ENCODE peak calls at places on chromosomes 4 and X, in eight cellular contexts. Y is breast epithelium, C is transverse colon, H is endothelial cell of umbilical vein, A is GM23338, Z is suprapubic skin, P is HepG2, R is HL-60. B is an unnamed sample.

GRCh38 chr4:112296949-112297483 is at the start of gene ALPK1:
- DNase-seq in Y (no peak), C (no peak), H (peak), A (no peak), Z (no peak), P (peak), R (peak), B (no peak)

GRCh38 chr4:125283702-125284279 is 31.0 kb upstream of the FAT4 start:
- DNase-seq in Y (no peak), C (no peak), H (peak), A (peak), Z (no peak), P (peak), R (no peak), B (no peak)

GRCh38 chr4:83905952-83906351 is 370.0 kb downstream of the GPAT3 start:
- DNase-seq in Y (no peak), C (no peak), H (no peak), A (peak), Z (no peak), P (peak), R (peak), B (no peak)

GRCh38 chrX:45771560-45772340 is 571.1 kb upstream of the DIPK2B start:
- DNase-seq in Y (no peak), C (peak), H (peak), A (no peak), Z (no peak), P (no peak), R (peak), B (peak)

GRCh38 chr4:177201614-177202013 is 108.1 kb upstream of the NEIL3 start:
- DNase-seq in Y (no peak), C (no peak), H (no peak), A (no peak), Z (no peak), P (no peak), R (no peak), B (no peak)

GRCh38 chr4:5816101-5816500 is 76.8 kb downstream of the CRMP1 start:
- DNase-seq in Y (no peak), C (no peak), H (no peak), A (no peak), Z (no peak), P (no peak), R (no peak), B (no peak)

GRCh38 chrX:41922694-41923171 is 621 bp downstream of the CASK start:
- DNase-seq in Y (no peak), C (peak), H (peak), A (peak), Z (peak), P (no peak), R (no peak), B (no peak)

GRCh38 chr4:174316546-174316945 is 32.8 kb downstream of the CEP44 start:
- DNase-seq in Y (no peak), C (no peak), H (no peak), A (no peak), Z (no peak), P (no peak), R (no peak), B (no peak)

GRCh38 chr4:81136161-81136910 is 78.7 kb downstream of the PRKG2 start:
- DNase-seq in Y (no peak), C (no peak), H (no peak), A (no peak), Z (no peak), P (no peak), R (no peak), B (no peak)

GRCh38 chr4:141576585-141577110 is 59.7 kb upstream of the IL15 start:
- DNase-seq in Y (no peak), C (no peak), H (no peak), A (no peak), Z (no peak), P (no peak), R (no peak), B (no peak)

GRCh38 chr4:632391-632790 is 7.0 kb downstream of the PDE6B start:
- DNase-seq in Y (no peak), C (no peak), H (no peak), A (no peak), Z (no peak), P (no peak), R (no peak), B (no peak)

GRCh38 chr4:74539043-74539790 is 94.3 kb downstream of the AREG start:
- DNase-seq in Y (no peak), C (no peak), H (peak), A (no peak), Z (no peak), P (peak), R (no peak), B (no peak)

GRCh38 chr4:186593587-186593973 is 38.2 kb upstream of the MTNR1A start:
- DNase-seq in Y (no peak), C (no peak), H (no peak), A (no peak), Z (no peak), P (no peak), R (no peak), B (no peak)

GRCh38 chr4:23782778-23783455 is 106.9 kb downstream of the PPARGC1A start:
- DNase-seq in Y (no peak), C (no peak), H (no peak), A (no peak), Z (no peak), P (no peak), R (no peak), B (no peak)

GRCh38 chrX:44828008-44828605 is 15.7 kb upstream of the DUSP21 start:
- DNase-seq in Y (no peak), C (no peak), H (peak), A (no peak), Z (no peak), P (no peak), R (no peak), B (no peak)

GRCh38 chr4:154277164-154277563 is 214.4 kb downstream of the DCHS2 start:
- DNase-seq in Y (no peak), C (no peak), H (no peak), A (peak), Z (no peak), P (no peak), R (no peak), B (no peak)

GRCh38 chrX:55480390-55481062 is 9.1 kb downstream of the USP51 start:
- DNase-seq in Y (no peak), C (no peak), H (no peak), A (no peak), Z (no peak), P (no peak), R (no peak), B (no peak)

GRCh38 chrX:115494133-115494532 is 66.8 kb upstream of the PLS3 start:
- DNase-seq in Y (no peak), C (no peak), H (peak), A (no peak), Z (no peak), P (peak), R (no peak), B (no peak)

GRCh38 chr4:123876122-123876521 is 479.5 kb downstream of the SPRY1 start:
- DNase-seq in Y (no peak), C (no peak), H (no peak), A (no peak), Z (no peak), P (no peak), R (no peak), B (no peak)

GRCh38 chr4:123876640-123877039 is 480.0 kb downstream of the SPRY1 start:
- DNase-seq in Y (no peak), C (no peak), H (no peak), A (no peak), Z (no peak), P (no peak), R (no peak), B (no peak)

GRCh38 chr4:123871351-123871750 is 474.8 kb downstream of the SPRY1 start:
- DNase-seq in Y (no peak), C (no peak), H (no peak), A (no peak), Z (no peak), P (no peak), R (no peak), B (no peak)

GRCh38 chr4:123877561-123877960 is 481.0 kb downstream of the SPRY1 start:
- DNase-seq in Y (no peak), C (no peak), H (no peak), A (no peak), Z (no peak), P (no peak), R (no peak), B (peak)

GRCh38 chr4:123874044-123874443 is 477.4 kb downstream of the SPRY1 start:
- DNase-seq in Y (no peak), C (no peak), H (no peak), A (no peak), Z (no peak), P (no peak), R (no peak), B (no peak)
- H3K4me3 ChIP-seq in Y (no peak), C (no peak), H (no peak), A (no peak), Z (no peak), P (no peak), R (no peak), B (no peak)

GRCh38 chr4:56762484-56763250 is 58.8 kb downstream of the SPINK2 start:
- DNase-seq in Y (no peak), C (no peak), H (no peak), A (no peak), Z (no peak), P (no peak), R (no peak), B (no peak)

GRCh38 chr4:56755901-56756300 is 65.6 kb downstream of the SPINK2 start:
- DNase-seq in Y (no peak), C (no peak), H (no peak), A (no peak), Z (no peak), P (no peak), R (no peak), B (no peak)

GRCh38 chr4:56757270-56757746 is 64.2 kb downstream of the SPINK2 start:
- DNase-seq in Y (no peak), C (peak), H (no peak), A (no peak), Z (no peak), P (no peak), R (no peak), B (no peak)

GRCh38 chr4:56760194-56760593 is 61.3 kb downstream of the SPINK2 start:
- DNase-seq in Y (no peak), C (no peak), H (no peak), A (no peak), Z (no peak), P (no peak), R (no peak), B (no peak)

GRCh38 chr4:56757821-56758400 is 63.6 kb downstream of the SPINK2 start:
- DNase-seq in Y (peak), C (peak), H (peak), A (peak), Z (no peak), P (peak), R (no peak), B (peak)
- TF ChIP-seq POLR2AphosphoS5 in Y (peak), C (no peak), H (no peak), A (no peak), Z (no peak), P (no peak), R (no peak), B (no peak)

GRCh38 chrX:97751735-97752134 is 868.0 kb downstream of the RPA4 start:
- DNase-seq in Y (no peak), C (no peak), H (no peak), A (no peak), Z (no peak), P (no peak), R (no peak), B (no peak)

GRCh38 chrX:97751016-97751415 is 867.3 kb downstream of the RPA4 start:
- DNase-seq in Y (no peak), C (no peak), H (no peak), A (no peak), Z (no peak), P (no peak), R (no peak), B (no peak)

GRCh38 chrX:97756879-97757278 is 873.2 kb downstream of the RPA4 start:
- DNase-seq in Y (no peak), C (no peak), H (no peak), A (no peak), Z (no peak), P (no peak), R (no peak), B (no peak)
- H3K4me3 ChIP-seq in Y (no peak), C (no peak), H (no peak), A (no peak), Z (no peak), P (no peak), R (no peak), B (no peak)

DNA sequence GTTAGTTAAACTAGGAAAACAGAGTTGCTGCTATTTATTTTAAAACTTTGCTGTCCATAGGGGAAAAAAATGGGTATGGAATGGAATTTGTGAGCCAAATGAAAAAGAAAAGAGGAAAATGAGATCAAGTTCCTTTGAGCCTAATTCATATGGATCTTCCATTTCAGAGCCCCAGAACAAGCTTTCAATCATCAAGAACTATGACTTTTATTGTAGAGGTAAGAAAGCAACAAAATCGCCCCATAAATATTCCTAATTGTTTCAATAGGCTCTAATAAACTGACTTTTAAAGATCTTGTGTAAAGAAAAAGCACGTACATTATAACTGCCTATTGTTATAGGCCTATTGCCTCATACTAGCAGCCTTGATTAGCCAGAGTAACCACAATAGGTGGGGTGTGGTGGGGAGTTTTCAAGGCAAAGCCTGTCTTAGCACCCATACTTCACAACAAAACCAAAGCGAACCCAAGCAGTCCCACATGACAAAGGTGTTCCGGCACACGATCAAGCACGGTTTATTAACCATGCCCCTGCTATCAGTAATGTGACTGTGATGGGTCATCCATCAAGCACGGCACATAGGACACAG is 44.4 kb downstream of the RBM47 start:
- DNase-seq in Y (no peak), C (no peak), H (no peak), A (no peak), Z (no peak), P (no peak), R (no peak), B (no peak)
- TF ChIP-seq POLR2AphosphoS5 in Y (no peak), C (no peak), H (no peak), A (no peak), Z (no peak), P (no peak), R (no peak), B (peak)

GRCh38 chrX:15320297-15320696 is 4.9 kb upstream of the ASB11 start:
- DNase-seq in Y (no peak), C (no peak), H (no peak), A (no peak), Z (no peak), P (no peak), R (no peak), B (no peak)
- H3K4me3 ChIP-seq in Y (no peak), C (no peak), H (no peak), A (no peak), Z (no peak), P (no peak), R (no peak), B (no peak)

DNA sequence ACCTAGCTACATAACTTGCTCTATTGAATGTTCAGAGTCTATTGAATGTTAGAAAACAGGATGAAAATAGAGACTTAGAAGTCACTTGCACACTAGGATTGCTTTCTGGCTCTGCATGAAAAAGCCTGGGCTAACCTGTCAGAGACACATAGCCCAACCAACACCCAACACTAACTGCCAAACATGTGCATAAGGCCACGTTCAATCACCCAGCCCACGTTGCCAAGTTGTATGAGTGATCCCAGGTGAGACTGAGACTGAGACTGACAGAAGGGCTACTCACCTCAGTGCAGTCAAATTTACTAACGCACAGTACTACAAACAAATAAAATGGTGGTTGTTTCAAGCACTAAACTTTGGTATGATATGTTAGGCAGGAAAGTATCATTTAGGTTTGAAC is 61.0 kb downstream of the LDB2 start:
- DNase-seq in Y (no peak), C (no peak), H (no peak), A (no peak), Z (no peak), P (no peak), R (no peak), B (no peak)
- TF ChIP-seq POLR2AphosphoS5 in Y (no peak), C (no peak), H (no peak), A (no peak), Z (no peak), P (no peak), R (no peak), B (no peak)

GRCh38 chr4:148069086-148070010 is 337.5 kb downstream of the ARHGAP10 start:
- DNase-seq in Y (no peak), C (no peak), H (no peak), A (no peak), Z (no peak), P (no peak), R (no peak), B (no peak)
- H3K4me3 ChIP-seq in Y (no peak), C (no peak), H (no peak), A (no peak), Z (no peak), P (no peak), R (no peak), B (no peak)

GRCh38 chr4:15925830-15926229 is 12.7 kb downstream of the FGFBP1 start:
- DNase-seq in Y (no peak), C (no peak), H (no peak), A (no peak), Z (no peak), P (no peak), R (no peak), B (no peak)

GRCh38 chr4:15918484-15919129 is 19.9 kb downstream of the FGFBP1 start:
- DNase-seq in Y (no peak), C (peak), H (no peak), A (no peak), Z (no peak), P (no peak), R (no peak), B (peak)

GRCh38 chr4:15917297-15917696 is 21.2 kb downstream of the FGFBP1 start:
- DNase-seq in Y (no peak), C (no peak), H (no peak), A (no peak), Z (no peak), P (no peak), R (no peak), B (no peak)

GRCh38 chr4:15921592-15921932 is 17.0 kb downstream of the FGFBP1 start:
- DNase-seq in Y (no peak), C (no peak), H (no peak), A (no peak), Z (no peak), P (no peak), R (no peak), B (no peak)

DNA sequence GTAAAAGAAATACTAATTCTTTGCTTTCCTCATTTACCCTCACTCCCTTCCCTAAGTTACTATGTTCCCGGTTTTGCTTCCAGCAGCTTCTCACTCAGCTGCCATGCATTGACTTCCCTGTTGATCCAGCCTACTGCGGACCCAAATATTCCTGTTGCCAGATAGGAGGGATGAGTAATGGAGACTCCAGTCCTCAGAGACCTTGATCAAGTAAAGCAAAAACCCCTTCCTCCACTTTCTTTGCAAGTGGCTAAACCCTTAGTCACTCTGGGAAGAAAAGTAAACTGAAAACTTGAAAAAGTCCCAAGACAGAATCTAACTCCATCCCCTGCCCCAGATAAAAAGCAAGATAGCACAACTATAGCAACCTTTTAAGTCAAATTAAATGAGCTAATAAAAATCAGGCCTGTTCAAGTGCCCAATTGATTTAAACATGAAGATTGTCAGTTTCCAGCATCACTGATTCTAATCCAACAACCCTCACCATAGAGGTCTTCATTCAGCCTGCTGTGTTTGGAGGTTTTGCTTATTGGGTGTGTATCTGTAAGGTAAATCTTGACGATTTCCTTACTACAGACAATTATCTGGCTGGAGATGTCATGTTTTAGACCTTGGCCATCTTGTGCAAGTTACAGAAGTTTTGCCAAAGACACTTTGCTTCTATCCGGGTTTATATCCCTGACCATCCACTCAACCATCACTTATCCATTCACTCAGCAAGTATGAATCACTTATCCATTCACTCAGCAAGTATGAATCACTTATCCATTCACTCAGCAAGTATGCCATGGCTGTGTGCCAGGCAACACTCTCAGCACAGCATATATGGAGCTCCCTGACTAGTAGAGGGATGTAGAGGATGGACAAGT is 17.6 kb downstream of the FGFBP1 start:
- DNase-seq in Y (peak), C (peak), H (peak), A (no peak), Z (no peak), P (no peak), R (no peak), B (peak)
- TF ChIP-seq POLR2AphosphoS5 in Y (no peak), C (peak), H (peak), A (no peak), Z (no peak), P (no peak), R (no peak), B (no peak)

DNA sequence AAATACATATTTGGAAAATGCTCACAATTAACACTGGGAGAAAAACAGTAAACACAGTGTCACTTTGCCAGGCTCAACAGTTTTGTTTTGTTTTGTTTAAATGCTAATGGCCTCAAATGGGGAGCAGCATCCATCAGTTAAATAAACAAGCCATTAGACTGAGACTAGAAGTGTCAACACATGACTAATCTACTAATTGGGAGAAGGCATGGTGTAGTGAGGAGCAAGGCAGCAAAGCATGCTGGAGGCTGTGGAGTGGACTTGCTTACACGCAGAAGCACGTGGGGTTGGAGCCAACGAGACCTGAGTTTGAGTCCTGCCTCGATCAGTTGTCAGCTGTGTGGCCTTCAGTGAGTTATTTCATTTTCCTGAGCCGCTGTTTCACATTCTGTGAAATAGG is 29.0 kb downstream of the UTP14A start:
- DNase-seq in Y (no peak), C (no peak), H (no peak), A (no peak), Z (no peak), P (no peak), R (no peak), B (no peak)
- H3K4me3 ChIP-seq in Y (no peak), C (no peak), H (no peak), A (no peak), Z (no peak), P (no peak), R (no peak), B (no peak)